ENCODE peak calls at places on chromosome 16, in four cellular contexts. N is GM12878, J is HepG2, O is K562. D is an unnamed sample.

GRCh38 chr16:85455534-85455933 is 157.6 kb upstream of the GSE1 start:
- DNase-seq in N (no peak), J (no peak), O (no peak), D (no peak)

GRCh38 chr16:24883714-24884151 is 38.0 kb downstream of the SLC5A11 start:
- DNase-seq in N (no peak), J (no peak), O (peak; percentile 51), D (no peak)

GRCh38 chr16:68000024-68000423 is 740 bp upstream of the DPEP2 start:
- DNase-seq in N (no peak), J (no peak), O (no peak), D (no peak)

GRCh38 chr16:89170346-89171215 is 967 bp upstream of the CDH15 start:
- DNase-seq in N (no peak), J (no peak), O (no peak), D (no peak)

GRCh38 chr16:26664086-26664485 is 402.6 kb upstream of the C16orf82 start:
- DNase-seq in N (no peak), J (no peak), O (no peak), D (no peak)

GRCh38 chr16:72808754-72809153 is 239.2 kb downstream of the ZFHX3 start:
- DNase-seq in N (no peak), J (no peak), O (no peak), D (no peak)

GRCh38 chr16:3458278-3458851 is 14.9 kb downstream of the NAA60 start:
- DNase-seq in N (no peak), J (no peak), O (peak; percentile 39), D (no peak)

GRCh38 chr16:48299471-48299870 is 52.1 kb upstream of the ABCC11 start:
- DNase-seq in N (no peak), J (no peak), O (no peak), D (no peak)

GRCh38 chr16:24526701-24527470 is 12.5 kb upstream of the RBBP6 start:
- DNase-seq in N (no peak), J (no peak), O (no peak), D (no peak)

GRCh38 chr16:63890072-63890471 is 1231.8 kb downstream of the CDH11 start:
- DNase-seq in N (no peak), J (no peak), O (no peak), D (no peak)

GRCh38 chr16:64138621-64139020 is 983.2 kb downstream of the CDH11 start:
- DNase-seq in N (no peak), J (no peak), O (no peak), D (no peak)

GRCh38 chr16:87540072-87540976 is 47.5 kb upstream of the ZCCHC14 start:
- DNase-seq in N (no peak), J (no peak), O (no peak), D (no peak)

GRCh38 chr16:19008770-19009169 is 25.0 kb downstream of the TMC7 start:
- DNase-seq in N (no peak), J (peak; percentile 49), O (no peak), D (no peak)

GRCh38 chr16:11398851-11399250 is 53.6 kb downstream of the RMI2 start:
- DNase-seq in N (no peak), J (no peak), O (no peak), D (no peak)

GRCh38 chr16:10003486-10003885 is 178.7 kb downstream of the GRIN2A start:
- DNase-seq in N (no peak), J (no peak), O (no peak), D (no peak)

GRCh38 chr16:50279142-50279865 is 13.0 kb downstream of the ADCY7 start:
- DNase-seq in N (no peak), J (no peak), O (peak; percentile 75), D (no peak)

GRCh38 chr16:71287903-71288302 is 1.3 kb downstream of the CMTR2 start:
- DNase-seq in N (no peak), J (no peak), O (no peak), D (no peak)

GRCh38 chr16:2778692-2778958 is 1.5 kb upstream of the ELOB start:
- DNase-seq in N (no peak), J (no peak), O (no peak), D (no peak)

GRCh38 chr16:20763461-20764232 is at the start of gene ACSM3:
- DNase-seq in N (peak; percentile 93), J (peak; percentile 83), O (peak; percentile 88), D (peak; percentile 13)

GRCh38 chr16:48829361-48829760 is 219.4 kb upstream of the N4BP1 start:
- DNase-seq in N (no peak), J (no peak), O (no peak), D (no peak)

GRCh38 chr16:89420204-89420603 is 70.2 kb downstream of the ANKRD11 start:
- DNase-seq in N (no peak), J (no peak), O (no peak), D (no peak)

GRCh38 chr16:88685156-88686061 is 898 bp downstream of the SNAI3 start:
- DNase-seq in N (no peak), J (no peak), O (peak; percentile 69), D (peak; percentile 79)

GRCh38 chr16:28321700-28322411 is 29.5 kb downstream of the SBK1 start:
- DNase-seq in N (no peak), J (peak; percentile 32), O (peak; percentile 57), D (peak; percentile 80)

GRCh38 chr16:87076950-87077749 is 240.0 kb downstream of the C16orf95 start:
- DNase-seq in N (no peak), J (peak; percentile 63), O (peak; percentile 60), D (peak; percentile 38)

GRCh38 chr16:73065617-73066313 is 17.8 kb upstream of the ZFHX3 start:
- DNase-seq in N (no peak), J (no peak), O (no peak), D (no peak)

GRCh38 chr16:82629441-82630027 is 2.8 kb downstream of the CDH13 start:
- DNase-seq in N (no peak), J (no peak), O (no peak), D (no peak)

GRCh38 chr16:66741131-66741900 is 10.1 kb downstream of the DYNC1LI2 start:
- DNase-seq in N (no peak), J (peak; percentile 20), O (peak; percentile 35), D (peak; percentile 79)

GRCh38 chr16:61148930-61149329 is 887.3 kb downstream of the CDH8 start:
- DNase-seq in N (no peak), J (peak; percentile 7), O (no peak), D (no peak)

GRCh38 chr16:29830774-29831173 is 10.5 kb downstream of the MVP start:
- DNase-seq in N (no peak), J (no peak), O (no peak), D (no peak)

GRCh38 chr16:71338632-71339031 is 19.9 kb upstream of the CALB2 start:
- DNase-seq in N (no peak), J (no peak), O (no peak), D (no peak)

GRCh38 chr16:66020642-66021041 is 345.8 kb upstream of the CDH5 start:
- DNase-seq in N (no peak), J (no peak), O (no peak), D (no peak)

GRCh38 chr16:58515871-58516767 is 802 bp downstream of the SETD6 start:
- DNase-seq in N (no peak), J (peak; percentile 24), O (peak; percentile 60), D (no peak)

GRCh38 chr16:6016530-6017184 is 919.1 kb upstream of the EEF2KMT start:
- DNase-seq in N (no peak), J (peak; percentile 29), O (peak; percentile 59), D (peak; percentile 59)

GRCh38 chr16:6020162-6020980 is 922.8 kb upstream of the EEF2KMT start:
- DNase-seq in N (no peak), J (no peak), O (no peak), D (peak; percentile 67)

GRCh38 chr16:6019490-6019991 is 921.9 kb upstream of the EEF2KMT start:
- DNase-seq in N (no peak), J (no peak), O (no peak), D (peak; percentile 78)

GRCh38 chr16:6021544-6021943 is 923.9 kb upstream of the EEF2KMT start:
- DNase-seq in N (no peak), J (no peak), O (no peak), D (no peak)

GRCh38 chr16:6018848-6019489 is 921.4 kb upstream of the EEF2KMT start:
- DNase-seq in N (no peak), J (no peak), O (no peak), D (peak; percentile 77)
- TF ChIP-seq REST in N (no peak), J (no peak), O (no peak), D (no peak)

GRCh38 chr16:4936991-4937781 is at the start of gene PPL:
- DNase-seq in N (no peak), J (peak; percentile 93), O (peak; percentile 88), D (peak; percentile 72)
- TF ChIP-seq GABPA in N (no peak), J (no peak), O (no peak), D (no peak)

DNA sequence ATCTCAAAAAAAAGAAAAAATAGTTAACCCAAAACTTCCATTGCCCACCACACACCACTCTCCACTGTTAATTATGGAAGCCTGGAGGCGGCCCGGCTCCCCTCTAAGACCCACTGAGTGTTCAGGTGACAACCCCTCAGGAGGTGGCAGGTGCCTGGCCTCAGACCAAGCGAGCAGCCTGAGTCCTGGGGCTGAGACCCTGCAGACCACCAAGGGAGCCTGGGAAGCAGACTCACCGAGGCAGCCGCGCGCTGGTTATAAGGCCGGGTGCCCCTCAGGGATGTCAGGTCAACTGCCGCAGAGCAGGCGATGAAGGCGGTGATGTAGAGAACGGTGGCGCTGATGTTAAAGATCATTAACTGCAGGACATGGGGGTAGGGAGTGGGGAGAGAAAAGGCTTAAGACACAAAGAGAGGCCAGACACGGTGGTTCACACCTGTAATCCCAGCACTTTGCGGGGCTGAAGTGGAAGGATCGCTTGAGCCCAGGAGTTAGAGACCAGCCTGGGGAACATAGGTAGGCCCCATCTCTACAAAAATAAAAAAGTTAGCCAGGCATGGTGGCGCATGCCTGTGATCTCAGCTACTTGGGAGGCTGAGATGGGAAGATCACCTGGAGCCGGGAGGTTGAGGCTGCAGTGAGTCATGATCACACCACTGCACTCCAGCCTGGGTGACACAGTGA is 13.3 kb downstream of the ARL2BP start:
- DNase-seq in N (no peak), J (no peak), O (no peak), D (no peak)
- TF ChIP-seq CHD2 in N (no peak), J (no peak), O (no peak), D (no peak)

DNA sequence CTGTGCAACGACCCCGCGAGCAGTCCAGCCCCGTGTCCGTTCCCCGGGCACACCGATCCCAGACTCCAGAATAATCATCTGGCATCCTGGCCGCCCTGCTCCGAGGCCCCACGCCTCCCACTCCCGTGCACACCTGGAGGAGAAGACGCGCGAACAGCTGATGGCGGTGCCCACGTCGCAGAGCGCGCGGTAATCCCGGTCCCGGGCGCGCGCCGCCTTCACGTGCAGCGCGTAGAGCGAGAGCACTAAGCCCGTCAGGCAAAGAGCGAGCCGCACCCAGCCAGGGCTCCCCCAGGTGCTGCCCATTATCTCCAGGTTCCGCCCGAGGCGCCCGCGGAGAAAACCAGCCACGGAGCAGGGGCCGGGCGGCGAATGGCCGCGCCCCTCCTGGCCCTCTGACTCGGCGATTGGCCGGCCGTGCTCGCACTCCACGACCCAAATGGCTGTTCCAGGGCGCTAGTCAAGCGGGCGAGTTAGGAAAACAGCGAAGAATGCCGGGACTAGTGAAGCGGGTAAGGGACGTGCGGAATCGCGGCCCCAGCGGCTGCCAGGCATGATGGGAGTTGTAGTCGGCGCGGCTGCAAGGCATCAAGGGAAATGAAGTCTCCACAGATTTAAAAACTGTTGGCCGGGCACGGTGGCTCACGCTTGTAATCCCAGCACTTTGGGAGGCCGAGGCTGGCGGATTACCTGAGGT is at the start of gene VKORC1:
- DNase-seq in N (peak; percentile 87), J (peak; percentile 98), O (peak; percentile 93), D (peak; percentile 93)
- TF ChIP-seq REST in N (no peak), J (no peak), O (no peak), D (no peak)

GRCh38 chr16:81581107-81581506 is 136.5 kb downstream of the CMIP start:
- DNase-seq in N (no peak), J (no peak), O (no peak), D (no peak)
- TF ChIP-seq GABPA in N (no peak), J (no peak), O (no peak), D (no peak)

D was measured in SK-N-SH.